ENCODE peak calls at places on chromosome X, in nine cellular contexts. One of them, this sample, is unnamed.

GRCh38 chrX:40169193-40170086 is 71.7 kb upstream of the BCOR start:
- DNase-seq in activated B cell treated with CpG ODN at 0.5 μM for 24 hours: peak
- DNase-seq in T-helper 2 cell: no peak
- DNase-seq in T47D: peak
- DNase-seq in nephron progenitor cell: peak
- DNase-seq in HEK293T: no peak
- DNase-seq in CD8-positive, alpha-beta T cell: peak
- DNase-seq in substantia nigra: no peak
- DNase-seq in fibroblast of the aortic adventitia: no peak
- DNase-seq in this sample: peak

GRCh38 chrX:40063555-40063954 is 34.2 kb downstream of the BCOR start:
- DNase-seq in T-helper 2 cell: no peak
- DNase-seq in substantia nigra: no peak
- DNase-seq in activated B cell treated with CpG ODN at 0.5 μM for 24 hours: no peak
- DNase-seq in HEK293T: no peak
- DNase-seq in T47D: no peak
- DNase-seq in nephron progenitor cell: no peak
- DNase-seq in fibroblast of the aortic adventitia: no peak
- DNase-seq in CD8-positive, alpha-beta T cell: no peak
- DNase-seq in this sample: no peak

GRCh38 chrX:101230636-101231035 is 11.1 kb downstream of the DRP2 start:
- DNase-seq in fibroblast of the aortic adventitia: no peak
- DNase-seq in nephron progenitor cell: no peak
- DNase-seq in substantia nigra: no peak
- DNase-seq in CD8-positive, alpha-beta T cell: no peak
- DNase-seq in T-helper 2 cell: no peak
- DNase-seq in HEK293T: no peak
- DNase-seq in activated B cell treated with CpG ODN at 0.5 μM for 24 hours: no peak
- DNase-seq in T47D: no peak
- DNase-seq in this sample: no peak

GRCh38 chrX:23938690-23939089 is 30.9 kb downstream of the CXorf58 start:
- DNase-seq in fibroblast of the aortic adventitia: peak
- DNase-seq in nephron progenitor cell: no peak
- DNase-seq in CD8-positive, alpha-beta T cell: no peak
- DNase-seq in T47D: no peak
- DNase-seq in HEK293T: no peak
- DNase-seq in substantia nigra: no peak
- DNase-seq in T-helper 2 cell: no peak
- DNase-seq in activated B cell treated with CpG ODN at 0.5 μM for 24 hours: no peak
- DNase-seq in this sample: no peak

GRCh38 chrX:44580466-44580865 is 37.8 kb upstream of the FUNDC1 start:
- DNase-seq in substantia nigra: no peak
- DNase-seq in fibroblast of the aortic adventitia: peak
- DNase-seq in T47D: no peak
- DNase-seq in CD8-positive, alpha-beta T cell: no peak
- DNase-seq in nephron progenitor cell: no peak
- DNase-seq in activated B cell treated with CpG ODN at 0.5 μM for 24 hours: no peak
- DNase-seq in T-helper 2 cell: no peak
- DNase-seq in HEK293T: no peak
- DNase-seq in this sample: no peak

GRCh38 chrX:137432609-137433008 is 133.3 kb upstream of the ZIC3 start:
- DNase-seq in nephron progenitor cell: peak
- DNase-seq in CD8-positive, alpha-beta T cell: no peak
- DNase-seq in fibroblast of the aortic adventitia: no peak
- DNase-seq in HEK293T: peak
- DNase-seq in T-helper 2 cell: no peak
- DNase-seq in T47D: no peak
- DNase-seq in substantia nigra: no peak
- DNase-seq in activated B cell treated with CpG ODN at 0.5 μM for 24 hours: no peak
- DNase-seq in this sample: no peak

GRCh38 chrX:68677998-68678397 is 30.5 kb downstream of the STARD8 start:
- DNase-seq in activated B cell treated with CpG ODN at 0.5 μM for 24 hours: no peak
- DNase-seq in T47D: no peak
- DNase-seq in nephron progenitor cell: no peak
- DNase-seq in T-helper 2 cell: no peak
- DNase-seq in HEK293T: no peak
- DNase-seq in fibroblast of the aortic adventitia: no peak
- DNase-seq in substantia nigra: no peak
- DNase-seq in CD8-positive, alpha-beta T cell: no peak
- DNase-seq in this sample: no peak

GRCh38 chrX:1750267-1750666 is 135.4 kb downstream of the ASMT start:
- DNase-seq in T-helper 2 cell: no peak
- DNase-seq in nephron progenitor cell: no peak
- DNase-seq in activated B cell treated with CpG ODN at 0.5 μM for 24 hours: no peak
- DNase-seq in HEK293T: no peak
- DNase-seq in substantia nigra: no peak
- DNase-seq in T47D: no peak
- DNase-seq in CD8-positive, alpha-beta T cell: no peak
- DNase-seq in fibroblast of the aortic adventitia: no peak
- DNase-seq in this sample: no peak

GRCh38 chrX:70505451-70505841 is 60.8 kb downstream of the DLG3 start:
- DNase-seq in HEK293T: no peak
- DNase-seq in substantia nigra: no peak
- DNase-seq in fibroblast of the aortic adventitia: no peak
- DNase-seq in T47D: no peak
- DNase-seq in activated B cell treated with CpG ODN at 0.5 μM for 24 hours: no peak
- DNase-seq in CD8-positive, alpha-beta T cell: no peak
- DNase-seq in nephron progenitor cell: no peak
- DNase-seq in T-helper 2 cell: no peak
- DNase-seq in this sample: no peak

GRCh38 chrX:127459784-127460183 is 592.4 kb downstream of the ACTRT1 start:
- DNase-seq in CD8-positive, alpha-beta T cell: no peak
- DNase-seq in activated B cell treated with CpG ODN at 0.5 μM for 24 hours: no peak
- DNase-seq in T-helper 2 cell: no peak
- DNase-seq in fibroblast of the aortic adventitia: no peak
- DNase-seq in T47D: no peak
- DNase-seq in nephron progenitor cell: no peak
- DNase-seq in HEK293T: peak
- DNase-seq in substantia nigra: no peak
- DNase-seq in this sample: no peak

GRCh38 chrX:107447642-107448041 is 1.8 kb upstream of the FRMPD3 start:
- DNase-seq in activated B cell treated with CpG ODN at 0.5 μM for 24 hours: no peak
- DNase-seq in HEK293T: no peak
- DNase-seq in T-helper 2 cell: no peak
- DNase-seq in CD8-positive, alpha-beta T cell: no peak
- DNase-seq in fibroblast of the aortic adventitia: peak
- DNase-seq in substantia nigra: no peak
- DNase-seq in nephron progenitor cell: no peak
- DNase-seq in T47D: no peak
- DNase-seq in this sample: no peak